ENCODE peak calls at places on chromosomes 16 and 17, in eight cellular contexts. W, T, D, K, C, F, J and P are unnamed samples.

GRCh38 chr17:36602030-36602737 is 801 bp downstream of the MRM1 start:
- DNase-seq in J (no peak), W (no peak), T (peak; percentile 3), C (no peak), K (no peak), F (no peak), D (peak; percentile 32), P (no peak)

GRCh38 chr16:24478401-24478800 is 61.0 kb upstream of the RBBP6 start:
- DNase-seq in F (no peak), T (no peak), C (no peak), W (no peak), D (no peak), K (no peak), J (no peak), P (no peak)

GRCh38 chr17:27471321-27472269 is 15.3 kb downstream of the KSR1 start:
- DNase-seq in K (no peak), J (peak; percentile 31), C (no peak), T (no peak), D (peak; percentile 30), F (no peak), W (peak; percentile 21), P (peak; percentile 87)

GRCh38 chr16:15573274-15573895 is 69.6 kb downstream of the MARF1 start:
- DNase-seq in C (no peak), F (no peak), K (no peak), D (no peak), J (no peak), W (peak; percentile 27), T (no peak), P (no peak)

GRCh38 chr17:46819906-46820351 is 1.4 kb upstream of the WNT3 start:
- DNase-seq in W (no peak), J (no peak), C (no peak), F (no peak), D (no peak), K (no peak), T (no peak), P (no peak)

GRCh38 chr17:46143827-46144236 is 49.4 kb downstream of the KANSL1 start:
- DNase-seq in K (no peak), T (no peak), W (no peak), J (no peak), F (no peak), C (no peak), D (no peak), P (no peak)

GRCh38 chr16:54430491-54431030 is 144.0 kb upstream of the IRX3 start:
- DNase-seq in D (no peak), C (peak; percentile 59), F (no peak), K (no peak), W (peak; percentile 88), J (no peak), T (peak; percentile 6), P (no peak)

GRCh38 chr16:30185683-30186421 is 2.5 kb downstream of the CORO1A start:
- DNase-seq in W (no peak), C (no peak), K (peak; percentile 29), F (no peak), D (peak; percentile 73), T (no peak), J (no peak), P (peak; percentile 93)

GRCh38 chr17:48647103-48647963 is 21.2 kb upstream of the HOXB9 start:
- DNase-seq in D (peak; percentile 63), W (no peak), J (peak; percentile 30), K (no peak), T (no peak), C (peak; percentile 21), F (no peak), P (no peak)

GRCh38 chr16:50548659-50549560 is 714 bp downstream of the NKD1 start:
- DNase-seq in T (no peak), D (no peak), W (no peak), K (no peak), F (peak; percentile 47), J (no peak), C (no peak), P (peak; percentile 37)

GRCh38 chr17:80284631-80285030 is 24.0 kb downstream of the RNF213 start:
- DNase-seq in J (no peak), K (no peak), T (peak; percentile 12), D (no peak), C (no peak), W (no peak), F (no peak), P (no peak)

GRCh38 chr17:12789976-12790805 is 893 bp downstream of the ARHGAP44 start:
- DNase-seq in J (no peak), D (peak; percentile 34), W (no peak), C (no peak), T (no peak), F (peak; percentile 49), K (no peak), P (no peak)

GRCh38 chr17:49513044-49513395 is 17.9 kb downstream of the NGFR start:
- DNase-seq in F (no peak), T (no peak), W (no peak), D (no peak), C (no peak), K (no peak), J (no peak), P (no peak)

GRCh38 chr17:75371981-75372380 is 33.5 kb downstream of the GRB2 start:
- DNase-seq in T (no peak), K (no peak), D (no peak), C (no peak), J (no peak), W (no peak), F (no peak), P (no peak)

GRCh38 chr17:50903604-50904521 is 37.7 kb upstream of the TOB1 start:
- DNase-seq in K (no peak), T (peak; percentile 80), J (peak; percentile 37), W (peak; percentile 70), D (no peak), C (peak; percentile 86), F (no peak), P (no peak)

GRCh38 chr17:77475012-77475976 is 334.5 kb downstream of the SEC14L1 start:
- DNase-seq in K (no peak), J (peak; percentile 95), T (no peak), D (no peak), W (peak; percentile 91), F (no peak), C (peak; percentile 94), P (no peak)
- H3K4me3 ChIP-seq in K (no peak overlapping the region), J (no peak overlapping the region), T (no peak overlapping the region), D (no peak overlapping the region), W (no peak overlapping the region), F (no peak overlapping the region), C (no peak overlapping the region), P (no peak overlapping the region)

DNA sequence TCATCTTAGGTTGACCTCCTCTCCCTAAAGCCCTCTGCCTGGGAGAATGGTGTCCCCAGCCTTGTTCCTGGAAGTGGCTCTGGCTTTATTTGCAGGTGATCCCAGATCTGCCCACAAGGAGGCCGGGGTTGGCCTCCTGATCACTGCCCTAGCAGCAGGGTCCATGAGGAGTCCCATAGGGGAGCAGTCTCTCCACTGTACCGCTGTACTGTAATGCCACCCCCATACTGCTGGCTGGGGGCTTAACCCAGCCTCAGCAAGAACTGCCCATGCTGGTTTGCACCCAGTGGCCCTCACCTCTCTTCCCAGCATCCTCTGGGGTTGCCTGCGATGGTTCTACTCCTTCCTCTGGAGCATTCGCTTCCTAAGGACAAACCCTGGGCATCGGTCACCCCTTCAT is 39.1 kb downstream of the PSME3IP1 start:
- DNase-seq in C (no peak), K (no peak), T (peak; percentile 33), F (peak; percentile 27), W (no peak), J (no peak), D (no peak), P (no peak)
- TF ChIP-seq CTCF in C (no peak), K (no peak), T (peak; percentile 36), F (no peak), W (peak; percentile 24), J (peak; percentile 26), D (no peak), P (peak; percentile 12)

GRCh38 chr16:28063611-28064061 is at the start of gene GSG1L:
- DNase-seq in D (no peak), K (no peak), J (no peak), W (no peak), F (no peak), T (no peak), C (no peak), P (no peak)

GRCh38 chr16:28062261-28063046 is 1.1 kb downstream of the GSG1L start:
- DNase-seq in D (no peak), J (no peak), K (no peak), C (no peak), W (no peak), T (no peak), F (no peak), P (no peak)

GRCh38 chr16:28061702-28062101 is 1.8 kb downstream of the GSG1L start:
- DNase-seq in D (no peak), F (no peak), C (no peak), W (no peak), K (no peak), T (no peak), J (no peak), P (no peak)

GRCh38 chr16:28064150-28064549 is 636 bp upstream of the GSG1L start:
- DNase-seq in T (no peak), W (no peak), D (no peak), K (no peak), J (no peak), F (no peak), C (no peak), P (no peak)

DNA sequence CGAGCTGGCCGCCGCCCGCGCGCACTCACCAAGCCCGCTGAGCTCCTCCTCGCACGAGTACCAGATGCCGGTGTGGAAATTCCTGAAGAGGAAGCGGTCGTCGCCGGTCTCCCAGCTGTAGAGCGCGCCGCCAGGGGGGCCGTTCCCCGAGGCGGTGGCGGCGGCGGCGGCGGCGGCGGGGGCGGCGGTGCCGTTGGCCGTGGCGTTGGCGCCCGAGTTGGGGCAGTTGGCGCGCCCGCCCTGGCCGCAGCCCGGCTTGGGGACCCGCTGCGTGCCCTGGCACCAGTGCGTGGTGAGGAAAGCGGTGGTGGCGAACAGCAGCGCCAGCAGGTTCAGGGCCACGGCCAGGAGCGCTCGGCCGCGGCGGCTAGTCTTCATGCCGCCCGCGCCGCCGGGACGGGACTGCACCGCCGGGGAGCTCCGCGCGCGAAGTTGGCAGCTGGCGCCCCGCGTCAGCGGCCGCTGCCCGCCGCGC is 430 bp downstream of the GSG1L start:
- DNase-seq in W (no peak), F (no peak), C (no peak), J (no peak), T (no peak), D (no peak), K (no peak), P (no peak)
- H3K4me3 ChIP-seq in W (no peak overlapping the region), F (no peak overlapping the region), C (no peak overlapping the region), J (no peak overlapping the region), T (no peak overlapping the region), D (no peak overlapping the region), K (peak overlapping the region; percentile 39), P (peak overlapping the region; percentile 22)

DNA sequence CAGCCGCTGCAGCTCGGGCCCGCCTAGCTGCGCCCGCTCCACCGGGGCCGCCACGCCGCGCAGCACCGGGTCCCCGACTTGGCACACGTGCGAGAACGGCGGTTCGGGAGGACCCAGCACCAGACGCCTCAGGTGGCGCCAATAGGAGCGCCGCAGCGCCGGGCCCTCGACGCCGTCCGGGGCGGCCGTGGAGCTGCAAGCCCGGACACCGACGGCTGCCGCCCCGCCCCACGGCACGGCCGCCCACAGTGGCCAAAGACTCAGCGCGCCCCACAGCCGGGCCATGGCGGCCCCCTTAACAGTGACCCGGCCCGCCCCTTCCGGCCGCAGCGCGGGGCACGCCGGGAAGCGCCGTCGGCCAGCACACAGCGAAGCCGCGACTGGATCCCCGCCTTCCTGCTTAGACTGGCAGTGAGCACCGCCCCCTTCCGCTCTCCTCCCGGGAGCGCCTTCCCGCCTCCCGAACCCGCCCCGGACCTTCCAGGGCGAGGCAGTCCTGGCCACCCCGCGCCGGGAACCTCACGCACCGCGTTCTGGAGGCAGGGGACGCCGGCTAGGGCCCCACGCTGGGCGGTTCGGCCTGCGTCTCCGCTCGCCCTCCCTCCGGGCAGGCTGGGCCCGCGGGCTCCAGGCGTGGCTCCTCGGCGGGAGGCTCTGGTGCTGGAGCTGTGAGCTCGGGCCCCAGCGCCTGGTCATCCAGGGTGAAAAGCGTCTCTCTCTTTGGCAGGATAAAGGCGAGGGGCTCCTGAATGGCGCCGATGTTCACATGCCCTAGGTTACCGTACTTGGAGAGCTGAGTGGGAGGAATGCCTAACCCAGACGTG is at the start of gene PDF:
- DNase-seq in F (peak; percentile 95), J (peak; percentile 94), C (peak; percentile 89), T (peak; percentile 90), W (peak; percentile 89), K (peak; percentile 95), D (peak; percentile 95), P (peak; percentile 92)
- TF ChIP-seq CTCF in F (peak; percentile 34), J (no peak), C (no peak), T (no peak), W (no peak), K (no peak), D (no peak), P (no peak)